ENCODE peak calls at places on chromosomes 4 and X, in seven cellular contexts. A, J, X, I, B, R and Y are unnamed samples.

GRCh38 chr4:78297075-78297815 is 240.1 kb downstream of the FRAS1 start:
- DNase-seq in A (no peak), J (no peak), X (no peak), I (peak; percentile 27), B (no peak), R (no peak), Y (peak; percentile 15)

GRCh38 chr4:26020083-26020668 is 106.2 kb downstream of the SMIM20 start:
- DNase-seq in A (no peak), J (no peak), X (no peak), I (no peak), B (no peak), R (peak; percentile 2), Y (peak; percentile 84)

GRCh38 chr4:24885342-24885741 is 27.5 kb downstream of the CCDC149 start:
- DNase-seq in A (no peak), J (no peak), X (no peak), I (no peak), B (no peak), R (no peak), Y (no peak)

GRCh38 chr4:89539374-89539773 is 231.8 kb upstream of the GPRIN3 start:
- DNase-seq in A (peak; percentile 3), J (no peak), X (no peak), I (no peak), B (no peak), R (no peak), Y (peak; percentile 93)

GRCh38 chrX:114583646-114584433 is at the start of gene HTR2C:
- DNase-seq in A (no peak), J (no peak), X (no peak), I (no peak), B (no peak), R (no peak), Y (no peak)

GRCh38 chrX:67543818-67544217 is at the start of gene AR:
- DNase-seq in A (peak; percentile 15), J (no peak), X (no peak), I (no peak), B (peak; percentile 43), R (no peak), Y (peak; percentile 28)

GRCh38 chr4:38717604-38718003 is 53.6 kb downstream of the KLF3 start:
- DNase-seq in A (no peak), J (no peak), X (no peak), I (no peak), B (no peak), R (no peak), Y (peak; percentile 31)

GRCh38 chr4:112223956-112224355 is 7.6 kb upstream of the AP1AR start:
- DNase-seq in A (no peak), J (no peak), X (no peak), I (no peak), B (no peak), R (no peak), Y (no peak)

GRCh38 chr4:88007304-88008132 is at the start of gene PKD2:
- DNase-seq in A (peak; percentile 49), J (peak; percentile 32), X (no peak), I (no peak), B (no peak), R (peak; percentile 80), Y (peak; percentile 65)

GRCh38 chr4:153383131-153383530 is 38.6 kb downstream of the MND1 start:
- DNase-seq in A (no peak), J (no peak), X (no peak), I (no peak), B (no peak), R (no peak), Y (no peak)

GRCh38 chr4:176849076-176849475 is 56.4 kb upstream of the VEGFC start:
- DNase-seq in A (no peak), J (no peak), X (no peak), I (no peak), B (no peak), R (no peak), Y (no peak)

GRCh38 chr4:7649411-7649740 is 214.6 kb upstream of the PSAPL1 start:
- DNase-seq in A (no peak), J (no peak), X (no peak), I (no peak), B (no peak), R (no peak), Y (no peak)

GRCh38 chr4:7646384-7647061 is 211.8 kb upstream of the PSAPL1 start:
- DNase-seq in A (no peak), J (no peak), X (peak; percentile 42), I (no peak), B (no peak), R (no peak), Y (peak; percentile 14)

GRCh38 chr4:7647211-7647931 is 212.6 kb upstream of the PSAPL1 start:
- DNase-seq in A (no peak), J (no peak), X (no peak), I (no peak), B (no peak), R (no peak), Y (no peak)

GRCh38 chr4:7648813-7649395 is 214.2 kb upstream of the PSAPL1 start:
- DNase-seq in A (no peak), J (no peak), X (no peak), I (no peak), B (no peak), R (no peak), Y (no peak)

DNA sequence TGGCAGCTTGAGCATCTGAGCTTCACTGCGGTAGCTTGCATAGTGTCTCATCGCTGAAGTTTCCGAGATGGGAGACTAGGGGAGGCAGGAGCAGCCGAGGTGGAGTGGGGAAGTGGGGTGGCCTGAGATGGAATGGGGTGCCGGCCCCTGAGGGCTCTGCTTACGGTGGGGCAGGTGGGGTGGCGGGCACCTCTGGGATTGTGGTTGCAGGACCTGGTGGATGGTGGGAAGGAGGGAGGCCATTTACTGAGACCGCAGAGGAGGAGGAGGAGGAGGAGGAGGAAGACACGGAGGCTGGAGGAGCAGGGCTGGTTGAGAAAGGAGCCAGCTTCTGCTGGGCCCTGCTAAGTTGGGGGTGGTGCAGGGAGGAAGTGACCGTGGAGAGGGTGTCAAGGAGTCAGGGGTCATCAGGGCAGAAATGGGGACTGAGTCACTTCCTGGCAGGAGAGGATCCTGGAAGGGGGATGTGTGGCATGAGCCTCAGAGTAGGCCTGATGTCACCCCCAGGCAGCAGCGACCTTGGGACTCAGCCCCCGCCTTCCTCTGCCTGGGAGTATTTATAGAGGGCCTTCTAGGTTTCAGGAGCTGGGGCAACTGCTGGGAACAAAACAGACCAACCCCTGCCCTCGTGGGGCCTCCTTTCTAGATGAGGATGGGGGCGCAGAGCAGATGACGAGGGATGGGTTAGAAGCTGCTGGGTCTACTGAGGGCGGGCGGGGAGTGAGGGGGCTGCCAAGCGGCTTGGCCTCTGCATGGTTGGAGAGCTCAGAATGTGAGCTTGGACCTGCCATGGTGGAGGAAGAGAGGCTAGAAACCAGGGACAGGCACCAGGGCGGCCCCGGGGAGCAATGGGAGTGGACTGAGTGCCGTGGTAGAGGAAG is 213.4 kb upstream of the PSAPL1 start:
- DNase-seq in A (no peak), J (no peak), X (peak; percentile 76), I (no peak), B (no peak), R (peak; percentile 40), Y (peak; percentile 80)
- TF ChIP-seq CEBPB in A (no peak), J (no peak), X (no peak), I (no peak), B (no peak), R (no peak), Y (no peak)

GRCh38 chr4:147060171-147060931 is 114.7 kb upstream of the TTC29 start:
- DNase-seq in A (no peak), J (no peak), X (no peak), I (no peak), B (no peak), R (no peak), Y (peak; percentile 81)

GRCh38 chr4:147059064-147059731 is 113.5 kb upstream of the TTC29 start:
- DNase-seq in A (no peak), J (no peak), X (no peak), I (no peak), B (no peak), R (no peak), Y (no peak)

GRCh38 chr4:147057631-147057980 is 111.9 kb upstream of the TTC29 start:
- DNase-seq in A (no peak), J (no peak), X (no peak), I (no peak), B (no peak), R (no peak), Y (peak; percentile 41)

GRCh38 chr4:147054241-147054902 is 108.7 kb upstream of the TTC29 start:
- DNase-seq in A (no peak), J (no peak), X (no peak), I (no peak), B (no peak), R (no peak), Y (no peak)

DNA sequence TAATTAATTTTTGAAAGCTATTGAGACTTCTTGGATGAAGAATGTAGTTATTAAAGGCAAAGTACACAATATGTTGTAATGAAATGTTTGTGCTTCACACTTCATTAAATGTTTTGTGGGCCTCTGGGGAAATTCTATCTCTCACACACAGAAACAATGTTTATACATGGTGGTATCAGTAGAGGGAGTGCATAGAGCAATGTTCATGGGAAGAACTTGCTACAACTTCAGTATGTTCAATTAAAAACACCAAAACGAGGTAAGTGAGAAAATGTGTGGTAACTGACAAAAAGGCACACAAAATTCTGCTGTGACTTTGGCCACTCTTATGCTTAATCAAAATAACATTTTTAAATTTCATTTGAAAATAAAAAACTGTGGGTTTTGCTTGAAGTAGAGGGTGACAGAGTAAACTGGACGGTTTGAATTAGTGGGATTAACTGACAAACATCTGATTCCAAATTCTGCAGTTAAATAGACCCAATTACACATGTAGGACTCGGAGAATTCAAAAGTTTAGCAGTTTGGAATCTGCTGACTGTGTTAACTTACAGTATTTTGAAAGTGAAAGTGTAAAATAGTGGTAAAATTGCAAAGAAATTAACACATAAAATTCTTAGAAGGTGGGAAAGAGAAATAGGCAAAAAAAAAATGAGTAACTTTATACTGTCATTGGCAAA is 111.4 kb upstream of the TTC29 start:
- DNase-seq in A (no peak), J (no peak), X (no peak), I (no peak), B (no peak), R (no peak), Y (peak; percentile 14)
- TF ChIP-seq CEBPB in A (no peak), J (no peak), X (no peak), I (no peak), B (no peak), R (no peak), Y (no peak)

GRCh38 chr4:28287837-28288236 is 1427.2 kb downstream of the STIM2 start:
- DNase-seq in A (peak; percentile 44), J (no peak), X (no peak), I (no peak), B (no peak), R (no peak), Y (peak; percentile 100)
- TF ChIP-seq CEBPB in A (peak; percentile 86), J (no peak), X (no peak), I (no peak), B (no peak), R (no peak), Y (peak; percentile 97)

DNA sequence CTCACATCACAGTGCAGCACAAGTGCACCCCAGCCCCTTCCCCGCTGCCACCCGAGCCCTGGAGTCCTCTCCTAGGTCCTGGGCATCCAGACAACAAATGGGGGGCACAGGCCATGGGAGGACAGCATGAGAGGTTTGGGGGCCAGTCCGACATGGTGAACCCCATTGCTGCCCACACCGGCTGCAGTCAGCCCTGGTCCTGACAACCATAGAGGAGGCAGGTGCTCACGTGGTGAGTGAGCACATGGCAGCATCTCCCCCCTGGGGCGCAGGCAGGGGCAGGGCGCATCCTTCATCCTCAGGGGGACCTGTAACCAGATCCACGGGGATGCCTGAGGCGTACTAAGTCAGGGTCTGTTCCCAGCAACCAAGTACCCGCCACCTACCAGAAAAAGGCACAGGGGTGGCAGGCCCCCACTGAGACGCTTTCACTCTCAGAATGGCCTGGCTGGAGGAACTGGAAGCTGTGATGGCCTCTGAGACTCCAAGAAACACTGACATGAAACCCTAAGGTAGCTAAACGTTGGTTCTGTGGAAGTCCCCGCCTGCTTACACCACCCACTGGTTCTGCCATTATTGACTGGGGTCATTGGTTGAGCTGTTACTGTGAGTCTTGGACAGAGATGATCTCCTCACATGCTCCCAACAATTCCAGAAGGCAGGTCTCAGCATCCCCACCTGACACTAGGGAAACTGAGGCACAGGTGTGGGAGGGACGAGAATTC is 6.5 kb downstream of the ZFYVE28 start:
- DNase-seq in A (no peak), J (no peak), X (no peak), I (peak; percentile 52), B (no peak), R (no peak), Y (no peak)
- TF ChIP-seq CEBPB in A (no peak), J (no peak), X (no peak), I (no peak), B (no peak), R (no peak), Y (no peak)